ENCODE peak calls at places on chromosomes 16 and 17, in four cellular contexts. A is SK-N-SH, I is K562, S is WTC11. H is an unnamed sample.
A peak's percentile ranks its signal among the peaks of the same experiment; 100 is the strongest.

GRCh38 chr16:68859827-68860226 is 16.5 kb downstream of the TANGO6 start:
- DNase-seq in A (no peak), I (no peak), S (no peak), H (no peak)

GRCh38 chr17:41962768-41963434 is 3.7 kb upstream of the CNP start:
- DNase-seq in A (peak; percentile 87), I (peak; percentile 78), S (peak; percentile 90), H (peak; percentile 74)

GRCh38 chr16:89325861-89326471 is 108.5 kb downstream of the ZNF778 start:
- DNase-seq in A (no peak), I (peak; percentile 88), S (peak; percentile 10), H (no peak)

GRCh38 chr16:11916524-11917285 is 949 bp upstream of the GSPT1 start:
- DNase-seq in A (no peak), I (peak; percentile 42), S (no peak), H (peak; percentile 99)

GRCh38 chr17:71735893-71736292 is 384.9 kb upstream of the SOX9 start:
- DNase-seq in A (no peak), I (no peak), S (no peak), H (no peak)

GRCh38 chr17:50055055-50055425 is 870 bp upstream of the ITGA3 start:
- DNase-seq in A (no peak), I (no peak), S (peak; percentile 69), H (no peak)

GRCh38 chr16:49593423-49594040 is 219.9 kb downstream of the C16orf78 start:
- DNase-seq in A (no peak), I (no peak), S (no peak), H (no peak)

GRCh38 chr17:8105957-8106398 is 12.3 kb downstream of the ALOXE3 start:
- DNase-seq in A (no peak), I (peak; percentile 50), S (no peak), H (no peak)

GRCh38 chr16:78277374-78277773 is 177.9 kb downstream of the WWOX start:
- DNase-seq in A (peak; percentile 3), I (no peak), S (peak; percentile 31), H (no peak)

GRCh38 chr17:5775098-5775497 is 190.8 kb upstream of the NLRP1 start:
- DNase-seq in A (no peak), I (no peak), S (no peak), H (no peak)

DNA sequence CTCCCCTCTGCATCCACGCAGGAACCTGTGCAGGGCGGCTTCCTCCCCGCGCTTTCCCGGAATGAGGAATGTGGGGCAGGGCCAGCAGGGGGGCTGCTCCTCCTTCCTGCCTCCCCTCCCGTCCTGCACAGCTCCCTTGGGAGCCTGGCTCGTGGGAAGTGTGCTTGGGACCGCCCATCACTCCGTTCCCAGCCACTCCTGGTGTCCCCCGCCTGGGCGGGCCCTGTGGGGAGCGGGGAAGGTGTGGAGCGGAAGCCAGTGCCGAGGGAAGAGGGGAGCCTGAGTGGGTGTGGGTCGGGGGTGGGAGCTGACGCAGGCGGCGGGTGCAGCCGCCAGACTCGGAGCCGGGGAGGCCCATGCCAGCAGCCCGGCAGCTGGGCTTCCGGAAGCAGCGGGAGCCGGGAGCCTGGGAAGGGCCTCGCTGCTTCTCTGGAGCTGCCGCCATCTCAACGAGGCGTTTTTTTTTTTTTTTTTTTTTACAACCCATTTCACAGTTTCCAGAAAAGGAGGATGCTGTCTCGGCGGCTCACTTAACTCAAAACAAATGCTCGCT is 24.2 kb downstream of the BAHCC1 start:
- DNase-seq in A (peak; percentile 95), I (peak; percentile 46), S (no peak), H (no peak)
- TF ChIP-seq FOXJ3 in A (no peak), I (no peak), S (no peak), H (no peak)

GRCh38 chr16:86753399-86753798 is 175.1 kb downstream of the FOXL1 start:
- DNase-seq in A (no peak), I (peak; percentile 20), S (no peak), H (no peak)

GRCh38 chr16:86752582-86753175 is 174.3 kb downstream of the FOXL1 start:
- DNase-seq in A (no peak), I (peak; percentile 14), S (no peak), H (no peak)

GRCh38 chr16:86757704-86758040 is 179.3 kb downstream of the FOXL1 start:
- DNase-seq in A (no peak), I (no peak), S (no peak), H (no peak)

GRCh38 chr16:86756882-86757703 is 178.7 kb downstream of the FOXL1 start:
- DNase-seq in A (no peak), I (no peak), S (no peak), H (no peak)

DNA sequence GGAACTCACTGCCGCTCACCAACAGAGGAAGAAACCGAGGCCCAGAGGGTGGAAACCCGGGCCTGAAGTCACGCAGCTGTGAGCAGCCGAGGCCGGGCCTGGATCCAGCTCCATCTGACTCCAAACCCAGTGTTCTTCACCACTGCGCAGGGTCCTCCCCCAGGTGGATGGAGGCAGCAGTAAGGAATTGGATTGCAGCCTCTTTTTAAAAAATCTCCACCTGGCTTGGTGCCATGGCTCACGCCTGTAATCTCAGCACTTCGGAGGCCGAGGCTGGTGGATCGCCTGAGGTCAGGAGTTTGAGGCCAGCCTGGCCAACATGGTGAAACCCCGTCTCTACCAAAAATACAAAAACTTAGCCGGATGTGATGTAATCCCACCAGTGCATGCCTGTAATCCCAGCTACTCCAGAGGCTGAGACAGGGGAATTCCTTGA is 177.2 kb downstream of the FOXL1 start:
- DNase-seq in A (no peak), I (no peak), S (no peak), H (no peak)
- TF ChIP-seq USF2 in A (no peak), I (no peak), S (no peak), H (no peak)

GRCh38 chr16:31376705-31377104 is 16.4 kb upstream of the ITGAD start:
- DNase-seq in A (no peak), I (no peak), S (no peak), H (no peak)
- TF ChIP-seq FOXJ3 in A (no peak), I (no peak), S (no peak), H (no peak)

DNA sequence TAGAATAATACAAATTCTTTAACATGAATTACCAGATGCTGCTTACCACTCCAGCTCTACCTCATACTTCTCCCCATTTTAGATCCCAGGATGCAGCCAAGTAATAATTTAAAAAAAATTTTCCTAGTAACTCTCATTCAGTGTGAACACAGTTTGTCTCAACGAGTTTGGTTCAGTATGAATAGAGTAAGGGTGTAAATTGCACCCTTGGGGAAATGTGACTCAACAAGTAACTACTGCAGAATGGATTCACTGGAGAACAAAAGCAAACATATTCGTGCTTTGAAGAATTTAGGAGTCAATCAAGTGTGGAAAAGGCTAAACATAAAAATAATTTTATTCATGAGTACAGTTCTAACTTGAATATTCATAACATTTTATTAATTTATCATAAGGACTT is 23.0 kb downstream of the KCNJ16 start:
- DNase-seq in A (no peak), I (no peak), S (no peak), H (no peak)
- TF ChIP-seq USF2 in A (no peak), I (no peak), S (no peak), H (no peak)

DNA sequence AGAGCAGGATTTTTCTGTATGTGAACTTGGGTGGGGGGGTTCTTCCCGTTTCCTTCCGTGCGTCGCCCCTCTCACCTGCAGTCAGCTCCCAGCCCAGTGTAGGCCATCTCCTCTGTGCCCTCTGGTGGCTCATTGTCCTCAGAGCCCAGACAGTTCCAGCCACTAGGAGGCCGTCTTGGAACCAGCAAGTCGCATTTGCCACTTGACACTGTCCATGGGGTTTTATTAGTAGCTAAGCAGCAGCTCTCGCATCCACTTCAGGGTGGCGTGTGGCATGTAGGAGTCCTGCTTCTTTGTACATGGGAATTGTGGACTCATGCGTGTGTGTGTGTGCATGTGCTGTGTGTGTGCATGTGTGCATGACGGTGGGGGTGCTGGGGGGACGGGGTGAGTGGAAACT is 74.0 kb downstream of the SEC14L1 start:
- DNase-seq in A (peak; percentile 77), I (peak; percentile 49), S (peak; percentile 72), H (peak; percentile 65)
- TF ChIP-seq FOXJ3 in A (no peak), I (no peak), S (no peak), H (no peak)

GRCh38 chr16:75114946-75115825 is 1.4 kb downstream of the LDHD start:
- DNase-seq in A (peak; percentile 30), I (no peak), S (no peak), H (no peak)

GRCh38 chr16:75116911-75117245 is 298 bp upstream of the LDHD start:
- DNase-seq in A (no peak), I (no peak), S (no peak), H (no peak)

GRCh38 chr16:75113541-75114121 is 2.9 kb downstream of the LDHD start:
- DNase-seq in A (no peak), I (no peak), S (no peak), H (no peak)

GRCh38 chr16:75114179-75114945 is 2.2 kb downstream of the LDHD start:
- DNase-seq in A (peak; percentile 32), I (no peak), S (no peak), H (no peak)

DNA sequence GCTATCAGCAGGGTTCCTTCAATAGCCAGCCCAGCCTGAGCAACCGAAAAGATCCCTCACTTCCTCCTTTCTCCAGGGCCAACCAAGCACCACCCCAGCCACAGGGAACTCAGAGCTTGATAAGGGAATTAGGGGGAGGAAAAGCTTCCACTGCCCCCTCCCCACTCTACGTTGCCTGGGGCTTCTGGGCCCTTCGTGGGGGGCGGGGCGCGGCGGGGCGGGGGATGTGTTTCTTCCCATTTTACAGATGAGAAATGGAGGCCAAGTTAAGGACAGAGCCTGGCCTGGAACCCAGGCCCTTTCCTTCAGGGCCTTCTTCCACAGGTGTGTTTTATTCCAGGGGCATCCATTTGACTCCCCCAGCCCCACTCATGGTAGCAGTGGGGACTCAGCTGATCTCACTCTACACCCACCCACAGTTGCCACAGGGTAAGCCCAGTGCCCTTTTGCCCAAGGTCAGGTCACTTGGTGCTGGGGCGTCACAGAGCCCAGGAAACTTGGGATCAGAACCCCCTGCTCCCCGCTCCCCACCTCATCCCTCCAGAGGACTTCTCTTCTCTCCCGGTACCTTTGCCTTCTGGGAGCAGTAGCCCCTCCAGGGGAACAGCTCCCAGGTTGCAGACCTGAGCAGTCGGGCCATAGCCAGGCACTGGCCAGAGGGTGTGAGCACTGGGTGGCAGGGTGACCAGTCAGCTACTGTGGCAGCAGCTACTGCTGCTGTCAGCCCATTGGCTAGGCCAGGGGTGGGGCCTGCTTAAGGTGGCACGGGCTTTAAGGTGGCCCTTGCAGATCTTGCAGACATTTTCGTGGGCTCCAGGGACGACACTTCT is at the start of gene LDHD:
- DNase-seq in A (peak; percentile 71), I (peak; percentile 55), S (peak; percentile 70), H (peak; percentile 86)
- TF ChIP-seq USF2 in A (no peak), I (no peak), S (no peak), H (no peak)

GRCh38 chr16:83952587-83952939 is 477 bp upstream of the OSGIN1 start:
- DNase-seq in A (no peak), I (no peak), S (no peak), H (no peak)
- TF ChIP-seq FOXJ3 in A (no peak), I (no peak), S (no peak), H (no peak)

H was measured in HepG2.